ENCODE peak calls at places on chromosomes 16 and 17, in six cellular contexts. U is prostate gland, Z is transverse colon, M is ovary, N is NB4, B is tibial nerve. L is an unnamed sample.

GRCh38 chr16:57316390-57317017 is 32.0 kb upstream of the PLLP start:
- DNase-seq in U (no peak), Z (no peak), M (no peak), N (no peak), B (no peak), L (no peak)

GRCh38 chr16:1089822-1090619 is 6.0 kb downstream of the C1QTNF8 start:
- DNase-seq in U (peak), Z (peak), M (no peak), N (no peak), B (no peak), L (no peak)

GRCh38 chr17:71986886-71987285 is 133.9 kb upstream of the SOX9 start:
- DNase-seq in U (no peak), Z (no peak), M (no peak), N (no peak), B (no peak), L (no peak)

GRCh38 chr16:50313596-50314483 is 47.5 kb downstream of the ADCY7 start:
- DNase-seq in U (no peak), Z (no peak), M (peak), N (peak), B (no peak), L (peak)

GRCh38 chr17:31534223-31534888 is 142.9 kb downstream of the RAB11FIP4 start:
- DNase-seq in U (no peak), Z (no peak), M (no peak), N (peak), B (no peak), L (no peak)

GRCh38 chr17:80791758-80792284 is 199.8 kb upstream of the CHMP6 start:
- DNase-seq in U (no peak), Z (peak), M (peak), N (no peak), B (peak), L (no peak)

GRCh38 chr16:53090271-53090590 is 35.4 kb downstream of the CHD9 start:
- DNase-seq in U (no peak), Z (no peak), M (no peak), N (no peak), B (no peak), L (no peak)

GRCh38 chr17:83106036-83106577 is 26.7 kb downstream of the METRNL start:
- DNase-seq in U (no peak), Z (no peak), M (no peak), N (no peak), B (no peak), L (no peak)

GRCh38 chr16:85746431-85747227 is 4.3 kb downstream of the C16orf74 start:
- DNase-seq in U (no peak), Z (peak), M (no peak), N (no peak), B (no peak), L (no peak)

GRCh38 chr17:46832945-46833839 is 14.7 kb upstream of the WNT3 start:
- DNase-seq in U (peak), Z (no peak), M (no peak), N (no peak), B (no peak), L (no peak)

GRCh38 chr17:74864866-74865395 is 5.2 kb upstream of the GRIN2C start:
- DNase-seq in U (peak), Z (peak), M (peak), N (peak), B (peak), L (peak)

GRCh38 chr17:2361361-2361760 is 24.1 kb downstream of the SGSM2 start:
- DNase-seq in U (no peak), Z (no peak), M (no peak), N (no peak), B (no peak), L (no peak)

GRCh38 chr16:24409045-24409444 is 130.3 kb upstream of the RBBP6 start:
- DNase-seq in U (no peak), Z (no peak), M (no peak), N (peak), B (no peak), L (no peak)

GRCh38 chr16:16013812-16014211 is 64.4 kb downstream of the ABCC1 start:
- DNase-seq in U (no peak), Z (no peak), M (no peak), N (no peak), B (no peak), L (no peak)

GRCh38 chr17:74373838-74374606 is 6.7 kb downstream of the GPR142 start:
- DNase-seq in U (no peak), Z (peak), M (no peak), N (no peak), B (no peak), L (no peak)

GRCh38 chr16:26391833-26392232 is 674.9 kb upstream of the C16orf82 start:
- DNase-seq in U (no peak), Z (no peak), M (no peak), N (no peak), B (no peak), L (no peak)

GRCh38 chr16:73448970-73449369 is 401.0 kb upstream of the ZFHX3 start:
- DNase-seq in U (no peak), Z (no peak), M (no peak), N (no peak), B (no peak), L (no peak)

GRCh38 chr17:1362065-1362848 is 37.8 kb downstream of the YWHAE start:
- DNase-seq in U (no peak), Z (no peak), M (no peak), N (no peak), B (no peak), L (no peak)

GRCh38 chr17:63833026-63833740 is 5.7 kb upstream of the FTSJ3 start:
- DNase-seq in U (no peak), Z (no peak), M (no peak), N (no peak), B (no peak), L (no peak)

GRCh38 chr17:57370583-57370982 is 114.3 kb downstream of the MSI2 start:
- DNase-seq in U (no peak), Z (no peak), M (no peak), N (no peak), B (no peak), L (no peak)

GRCh38 chr17:40419559-40420331 is 2.0 kb upstream of the TOP2A start:
- DNase-seq in U (no peak), Z (no peak), M (no peak), N (peak), B (no peak), L (no peak)

GRCh38 chr16:22868859-22869258 is 54.9 kb downstream of the HS3ST2 start:
- DNase-seq in U (no peak), Z (no peak), M (no peak), N (no peak), B (no peak), L (no peak)

GRCh38 chr16:1550061-1550460 is 16.6 kb downstream of the TMEM204 start:
- DNase-seq in U (no peak), Z (no peak), M (no peak), N (no peak), B (no peak), L (no peak)

GRCh38 chr16:668519-669171 is 713 bp downstream of the RHOT2 start:
- DNase-seq in U (no peak), Z (no peak), M (no peak), N (no peak), B (no peak), L (no peak)

GRCh38 chr16:19907161-19907992 is 22.7 kb upstream of the GPRC5B start:
- DNase-seq in U (peak), Z (peak), M (peak), N (peak), B (peak), L (peak)

GRCh38 chr16:87323727-87324410 is 6.7 kb upstream of the C16orf95 start:
- DNase-seq in U (no peak), Z (no peak), M (peak), N (no peak), B (no peak), L (no peak)

GRCh38 chr16:11474617-11475291 is 112.0 kb downstream of the LITAF start:
- DNase-seq in U (no peak), Z (no peak), M (no peak), N (no peak), B (no peak), L (no peak)

GRCh38 chr16:92431-93339 is 14.7 kb downstream of the MPG start:
- DNase-seq in U (no peak), Z (no peak), M (no peak), N (no peak), B (no peak), L (no peak)

GRCh38 chr16:10579965-10580918 is at the start of gene EMP2:
- DNase-seq in U (peak), Z (peak), M (peak), N (peak), B (peak), L (peak)

GRCh38 chr17:72393553-72393952 is 272.7 kb downstream of the SOX9 start:
- DNase-seq in U (no peak), Z (no peak), M (no peak), N (peak), B (no peak), L (no peak)

GRCh38 chr16:73878616-73879015 is 418.0 kb upstream of the PSMD7 start:
- DNase-seq in U (peak), Z (no peak), M (no peak), N (peak), B (no peak), L (no peak)

GRCh38 chr16:74570412-74571301 is 36.3 kb downstream of the GLG1 start:
- DNase-seq in U (no peak), Z (no peak), M (no peak), N (no peak), B (no peak), L (no peak)

GRCh38 chr16:51940183-51940582 is 606.8 kb downstream of the TOX3 start:
- DNase-seq in U (no peak), Z (no peak), M (no peak), N (no peak), B (no peak), L (no peak)

GRCh38 chr16:31458073-31458834 is 1.0 kb upstream of the ARMC5 start:
- DNase-seq in U (no peak), Z (peak), M (peak), N (peak), B (no peak), L (no peak)

GRCh38 chr16:85988723-85989313 is 89.9 kb downstream of the IRF8 start:
- DNase-seq in U (no peak), Z (peak), M (no peak), N (no peak), B (no peak), L (no peak)

GRCh38 chr16:60642956-60643355 is 1393.3 kb downstream of the CDH8 start:
- DNase-seq in U (no peak), Z (no peak), M (no peak), N (no peak), B (no peak), L (no peak)

GRCh38 chr16:68289621-68290329 is 21.0 kb downstream of the SLC7A6OS start:
- DNase-seq in U (no peak), Z (no peak), M (no peak), N (peak), B (no peak), L (peak)

GRCh38 chr17:37399404-37399803 is 7.2 kb downstream of the ACACA start:
- DNase-seq in U (no peak), Z (no peak), M (no peak), N (no peak), B (no peak), L (no peak)

GRCh38 chr17:66177048-66177447 is 14.9 kb downstream of the CEP112 start:
- DNase-seq in U (no peak), Z (no peak), M (no peak), N (no peak), B (no peak), L (no peak)

GRCh38 chr16:3158498-3159314 is 23.9 kb downstream of the ZNF213 start:
- DNase-seq in U (peak), Z (peak), M (peak), N (peak), B (peak), L (peak)
- TF ChIP-seq POLR2A in U (peak), Z (peak), M (peak), N (no peak), B (peak), L (no peak)

GRCh38 chr17:45197555-45198334 is 23.9 kb upstream of the FMNL1 start:
- DNase-seq in U (peak), Z (peak), M (peak), N (peak), B (peak), L (peak)
- TF ChIP-seq POLR2A in U (no peak), Z (no peak), M (no peak), N (no peak), B (no peak), L (no peak)

GRCh38 chr17:17873450-17873991 is 36.7 kb upstream of the SREBF1 start:
- DNase-seq in U (no peak), Z (no peak), M (no peak), N (no peak), B (no peak), L (no peak)

GRCh38 chr17:17874478-17874877 is 37.7 kb upstream of the SREBF1 start:
- DNase-seq in U (no peak), Z (no peak), M (no peak), N (no peak), B (no peak), L (no peak)

GRCh38 chr17:17876959-17877547 is 40.3 kb upstream of the SREBF1 start:
- DNase-seq in U (peak), Z (no peak), M (peak), N (no peak), B (no peak), L (no peak)

GRCh38 chr17:17880577-17881196 is 43.9 kb upstream of the SREBF1 start:
- DNase-seq in U (no peak), Z (no peak), M (no peak), N (no peak), B (no peak), L (no peak)

GRCh38 chr17:17877548-17878358 is 41.0 kb upstream of the SREBF1 start:
- DNase-seq in U (peak), Z (peak), M (peak), N (no peak), B (peak), L (no peak)
- TF ChIP-seq POLR2A in U (no peak), Z (no peak), M (no peak), N (no peak), B (no peak), L (no peak)

GRCh38 chr17:50198026-50198669 is 3.3 kb downstream of the COL1A1 start:
- DNase-seq in U (peak), Z (peak), M (no peak), N (peak), B (no peak), L (no peak)
- TF ChIP-seq POLR2A in U (no peak), Z (no peak), M (no peak), N (no peak), B (no peak), L (no peak)

DNA sequence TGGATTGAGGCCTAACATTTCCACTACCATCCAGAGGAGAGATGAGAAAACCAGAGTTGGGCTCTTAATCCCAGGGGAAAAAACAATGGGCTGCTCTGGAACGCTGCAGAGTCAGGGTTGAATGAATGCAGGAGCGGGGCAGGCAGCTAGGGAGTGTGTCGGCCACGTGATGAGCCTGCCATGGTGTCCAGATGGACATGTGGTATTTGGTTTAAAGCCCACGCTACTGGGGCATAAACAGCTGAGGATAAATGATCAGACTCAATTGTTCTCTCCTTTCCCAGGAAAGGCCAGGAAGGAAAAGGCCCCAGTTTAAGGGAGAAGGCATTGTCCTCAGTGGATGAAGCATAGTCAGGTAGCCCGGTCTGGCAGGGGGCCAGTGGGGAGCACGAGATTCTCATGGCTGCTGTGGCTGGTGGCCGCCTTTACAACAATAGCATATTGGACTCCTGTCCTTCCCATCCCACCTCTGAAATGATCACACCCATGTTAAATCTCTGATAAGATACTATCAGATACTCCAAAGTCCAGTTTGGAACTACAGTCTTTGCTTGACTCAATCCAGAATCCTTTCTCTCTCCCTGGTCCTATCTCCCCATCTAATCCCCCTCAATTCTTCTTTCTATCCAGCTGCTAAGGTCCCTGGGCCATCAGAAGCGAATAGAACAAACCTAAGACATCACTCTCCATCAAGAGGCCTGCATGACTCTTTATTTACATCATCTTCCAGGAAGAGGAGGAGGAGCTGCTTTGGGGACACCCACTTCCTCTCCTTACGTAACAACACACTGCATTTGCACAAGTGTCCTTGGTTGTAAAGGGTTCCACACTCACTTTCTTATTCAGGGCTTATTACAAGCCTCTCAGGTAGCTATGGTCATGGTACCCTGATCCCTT is 20.4 kb downstream of the CA4 start:
- DNase-seq in U (no peak), Z (peak), M (no peak), N (peak), B (no peak), L (no peak)
- TF ChIP-seq POLR2A in U (no peak), Z (no peak), M (no peak), N (no peak), B (no peak), L (no peak)

DNA sequence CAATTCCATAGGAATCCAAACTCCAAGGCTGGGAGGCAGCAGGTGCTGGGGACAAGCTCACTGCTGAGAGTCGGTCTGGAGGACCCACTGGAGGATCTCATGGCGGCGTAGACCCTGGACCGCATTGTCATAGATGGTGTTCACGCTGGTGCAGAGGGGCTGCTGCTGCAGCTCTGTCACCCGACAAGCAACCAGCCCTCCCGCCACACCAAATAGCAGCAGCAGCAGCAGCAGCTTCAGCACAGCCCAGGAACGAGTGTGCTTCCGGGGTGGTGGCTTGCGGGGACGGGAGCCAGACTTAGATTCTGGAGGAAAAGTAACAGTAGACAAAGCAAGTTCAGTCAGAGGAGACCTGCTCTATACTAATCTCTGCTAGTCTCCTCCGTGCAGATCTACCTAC is 9.9 kb downstream of the EME1 start:
- DNase-seq in U (no peak), Z (no peak), M (no peak), N (no peak), B (no peak), L (no peak)
- TF ChIP-seq POLR2A in U (no peak), Z (no peak), M (no peak), N (no peak), B (no peak), L (no peak)

DNA sequence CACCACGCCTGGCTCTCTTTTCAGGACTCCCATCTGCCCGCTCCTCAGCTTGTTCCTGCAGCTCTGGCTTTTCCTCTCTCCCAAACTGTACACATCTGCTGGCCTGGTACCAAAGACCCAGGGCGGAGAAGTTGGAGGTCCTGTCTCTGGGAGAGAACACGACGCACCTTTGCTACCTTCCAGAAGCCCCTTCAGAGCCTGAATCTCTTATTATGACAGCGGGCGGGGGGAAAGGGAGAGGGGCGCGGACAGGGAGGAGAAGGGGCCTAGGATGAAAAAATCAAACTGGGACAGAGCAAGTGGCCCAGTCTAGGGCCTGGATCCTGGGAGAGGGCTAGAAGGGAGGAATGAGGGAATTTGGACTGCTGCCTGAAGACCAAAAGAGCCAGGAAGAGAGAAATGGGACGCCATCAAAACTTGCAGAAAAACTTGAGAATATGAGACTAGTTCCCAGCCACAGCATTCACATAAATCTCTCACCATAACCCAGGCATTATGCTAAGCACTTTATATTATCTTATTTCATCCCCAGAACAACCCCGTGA is 2.5 kb upstream of the PER1 start:
- DNase-seq in U (no peak), Z (no peak), M (no peak), N (no peak), B (no peak), L (no peak)
- TF ChIP-seq POLR2A in U (no peak), Z (no peak), M (peak), N (no peak), B (no peak), L (no peak)

GRCh38 chr16:88706288-88706964 is at the start of the genes CTU2 and RNF166:
- DNase-seq in U (peak), Z (peak), M (peak), N (peak), B (peak), L (peak)
- TF ChIP-seq POLR2A in U (peak), Z (peak), M (peak), N (peak), B (peak), L (peak)